ENCODE peak calls at places on chromosomes 11 and 22, in four cellular contexts. One of them, this sample, is unnamed.
A peak's percentile ranks its signal among the peaks of the same experiment; 100 is the strongest.

GRCh38 chr11:126175261-126175885 is 36.1 kb downstream of the RPUSD4 start:
- DNase-seq in memory B cell: no peak
- DNase-seq in GM13976: no peak
- DNase-seq in fibroblast of mammary gland: peak; percentile 54
- DNase-seq in this sample: no peak

GRCh38 chr11:561148-562003 is 606 bp downstream of the RASSF7 start:
- DNase-seq in memory B cell: no peak
- DNase-seq in GM13976: no peak
- DNase-seq in fibroblast of mammary gland: no peak
- DNase-seq in this sample: no peak

GRCh38 chr22:35838849-35839646 is 121.4 kb downstream of the APOL5 start:
- DNase-seq in memory B cell: no peak
- DNase-seq in GM13976: no peak
- DNase-seq in fibroblast of mammary gland: peak; percentile 82
- DNase-seq in this sample: peak; percentile 25

GRCh38 chr11:69257838-69258658 is 35.9 kb upstream of the MYEOV start:
- DNase-seq in memory B cell: no peak
- DNase-seq in GM13976: peak; percentile 61
- DNase-seq in fibroblast of mammary gland: no peak
- DNase-seq in this sample: peak; percentile 56

GRCh38 chr11:44285756-44286155 is 24.2 kb downstream of the ALX4 start:
- DNase-seq in memory B cell: no peak
- DNase-seq in GM13976: no peak
- DNase-seq in fibroblast of mammary gland: no peak
- DNase-seq in this sample: no peak

GRCh38 chr11:17347676-17348075 is 3.9 kb upstream of the NCR3LG1 start:
- DNase-seq in memory B cell: no peak
- DNase-seq in GM13976: no peak
- DNase-seq in fibroblast of mammary gland: no peak
- DNase-seq in this sample: no peak

GRCh38 chr22:41094036-41094435 is 1.6 kb downstream of the EP300 start:
- DNase-seq in memory B cell: no peak
- DNase-seq in GM13976: peak; percentile 36
- DNase-seq in fibroblast of mammary gland: peak; percentile 49
- DNase-seq in this sample: peak; percentile 35

GRCh38 chr11:119374632-119375394 is 6.7 kb downstream of the USP2 start:
- DNase-seq in memory B cell: no peak
- DNase-seq in GM13976: no peak
- DNase-seq in fibroblast of mammary gland: no peak
- DNase-seq in this sample: no peak